ENCODE peak calls at places on chromosome X, in four cellular contexts. L is uterus, G is tibial nerve, H is ascending aorta. F is an unnamed sample. For H3K4me1, the result is how much of the 10 kb centered on the place peaks cover.

GRCh38 chrX:42094208-42094607 is 170.9 kb upstream of the CASK start:
- DNase-seq in L (no peak), G (no peak), H (no peak), F (no peak)

GRCh38 chrX:107272431-107272921 is 66.1 kb downstream of the DNAAF6 start:
- DNase-seq in L (no peak), G (no peak), H (no peak), F (peak)

GRCh38 chrX:96820935-96821334 is 62.8 kb upstream of the RPA4 start:
- DNase-seq in L (no peak), G (no peak), H (no peak), F (no peak)

GRCh38 chrX:79268788-79269187 is 98.3 kb downstream of the ITM2A start:
- DNase-seq in L (no peak), G (no peak), H (no peak), F (no peak)

GRCh38 chrX:115452256-115452655 is 108.7 kb upstream of the PLS3 start:
- DNase-seq in L (no peak), G (no peak), H (no peak), F (no peak)

GRCh38 chrX:24190500-24191156 is 41.1 kb downstream of the ZFX start:
- DNase-seq in L (no peak), G (no peak), H (no peak), F (no peak)

GRCh38 chrX:100408643-100409315 is 1.3 kb downstream of the PCDH19 start:
- DNase-seq in L (no peak), G (no peak), H (no peak), F (no peak)

GRCh38 chrX:39560285-39560684 is 537.5 kb downstream of the BCOR start:
- DNase-seq in L (no peak), G (no peak), H (no peak), F (no peak)

GRCh38 chrX:102651968-102652744 is 873 bp downstream of the GPRASP1 start:
- DNase-seq in L (peak), G (peak), H (peak), F (no peak)

GRCh38 chrX:14359316-14359715 is 170.0 kb upstream of the GLRA2 start:
- DNase-seq in L (no peak), G (no peak), H (no peak), F (no peak)
- H3K27ac ChIP-seq in L (no peak), G (no peak), H (no peak), F (no peak)

GRCh38 chrX:118824173-118824782 is 654 bp downstream of the ZCCHC12 start:
- DNase-seq in L (no peak), G (no peak), H (no peak), F (no peak)
- H3K4me1 ChIP-seq in L (under half), G (under half), H (under half), F (under half)

GRCh38 chrX:145818522-145819075 is 970 bp downstream of the SLITRK2 start:
- DNase-seq in L (no peak), G (no peak), H (no peak), F (no peak)
- H3K27ac ChIP-seq in L (no peak), G (peak), H (no peak), F (no peak)

GRCh38 chrX:10574663-10575062 is 45.7 kb downstream of the MID1 start:
- DNase-seq in L (no peak), G (no peak), H (no peak), F (no peak)
- H3K4me1 ChIP-seq in L (under half), G (under half), H (under half), F (under half)

GRCh38 chrX:75603833-75604232 is 81.0 kb upstream of the ZDHHC15 start:
- DNase-seq in L (no peak), G (no peak), H (no peak), F (no peak)
- H3K27ac ChIP-seq in L (no peak), G (no peak), H (no peak), F (no peak)

DNA sequence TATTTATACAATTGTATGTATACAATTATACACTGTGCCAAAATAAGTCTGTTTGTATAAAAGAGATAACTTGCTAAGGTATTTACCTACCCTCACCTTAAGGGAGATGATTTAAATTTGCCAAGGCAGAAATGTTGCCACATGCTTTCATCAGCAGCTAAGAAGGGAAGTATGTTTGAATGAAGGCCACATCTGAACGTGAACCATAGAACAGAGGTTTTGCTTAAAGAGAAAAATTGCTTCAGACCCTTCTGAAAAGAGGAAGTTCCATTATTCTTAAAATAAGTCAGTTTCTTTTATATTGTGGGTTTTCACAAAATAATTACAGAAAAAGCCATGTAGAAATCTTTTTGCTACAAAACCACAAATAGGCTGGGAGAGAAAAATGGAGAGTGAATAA is 621.5 kb upstream of the HTR2C start:
- DNase-seq in L (no peak), G (no peak), H (no peak), F (no peak)
- H3K4me1 ChIP-seq in L (under half), G (under half), H (under half), F (under half)

GRCh38 chrX:136747003-136747986 is 33.4 kb downstream of the ARHGEF6 start:
- DNase-seq in L (no peak), G (no peak), H (no peak), F (no peak)
- H3K27ac ChIP-seq in L (no peak), G (no peak), H (no peak), F (no peak)

GRCh38 chrX:27444093-27444908 is 18.8 kb downstream of the PPP4R3C start:
- DNase-seq in L (no peak), G (no peak), H (no peak), F (no peak)
- H3K4me1 ChIP-seq in L (under half), G (under half), H (under half), F (under half)

DNA sequence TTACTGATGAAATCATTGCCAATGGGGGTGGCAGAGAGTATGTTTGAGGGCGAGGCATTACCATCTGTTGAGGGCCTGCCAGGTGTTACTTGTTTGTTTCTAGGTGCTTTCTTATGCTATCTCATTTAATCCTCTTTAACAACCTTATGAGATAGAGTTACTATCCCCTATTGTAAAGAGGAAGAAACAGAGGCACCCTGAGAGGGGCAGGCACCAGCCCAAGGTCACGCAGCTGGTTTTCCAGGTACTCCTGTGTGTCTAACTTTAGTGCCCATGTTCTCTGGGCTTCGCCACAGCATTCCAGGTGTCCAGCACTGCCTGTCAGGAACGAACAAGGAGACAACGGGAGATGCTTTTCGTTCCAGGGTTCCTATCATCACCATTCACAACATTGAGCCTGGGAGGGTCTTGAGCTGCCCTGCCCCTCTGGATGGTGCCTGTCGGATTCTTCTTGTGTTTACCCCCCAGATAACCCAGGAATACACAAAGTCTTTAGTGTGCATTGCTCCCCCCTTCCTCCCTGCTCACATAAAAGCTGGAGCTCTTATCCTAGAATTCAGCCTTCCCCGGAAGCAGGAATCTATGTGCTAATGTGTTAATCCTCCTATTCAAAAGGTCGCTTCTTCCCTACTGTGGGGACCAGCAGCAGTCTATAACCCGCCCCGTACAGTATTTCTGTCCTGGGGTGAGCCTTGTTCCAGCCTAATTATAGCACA is 24.9 kb upstream of the GPC4 start:
- DNase-seq in L (no peak), G (no peak), H (no peak), F (no peak)
- H3K27ac ChIP-seq in L (no peak), G (no peak), H (no peak), F (no peak)